ENCODE peak calls at places on chromosome 10, in ten cellular contexts. D is K562, P is spleen, S is GM23338, Q is prostate gland, B is vagina, W is breast epithelium, R is SK-N-SH, A is HL-60, H is suprapubic skin. C is an unnamed sample.

GRCh38 chr10:46319383-46319782 is 32.6 kb downstream of the ANTXRL start:
- DNase-seq in D (no peak), P (no peak), S (no peak), Q (no peak), B (no peak), W (no peak), R (no peak), A (no peak), H (no peak), C (no peak)

GRCh38 chr10:4344544-4344994 is 481.4 kb upstream of the AKR1E2 start:
- DNase-seq in D (no peak), P (no peak), S (peak; percentile 46), Q (no peak), B (no peak), W (peak; percentile 58), R (no peak), A (no peak), H (peak; percentile 83), C (peak; percentile 78)

GRCh38 chr10:3775671-3776551 is 9.1 kb downstream of the KLF6 start:
- DNase-seq in D (no peak), P (peak; percentile 82), S (peak; percentile 75), Q (no peak), B (no peak), W (peak; percentile 71), R (no peak), A (peak; percentile 56), H (no peak), C (peak; percentile 66)

GRCh38 chr10:33661580-33662269 is 327.3 kb upstream of the NRP1 start:
- DNase-seq in D (no peak), P (peak; percentile 84), S (no peak), Q (peak; percentile 58), B (peak; percentile 87), W (peak; percentile 71), R (peak; percentile 14), A (peak; percentile 84), H (peak; percentile 87), C (peak; percentile 67)

GRCh38 chr10:98608417-98608816 is 161.7 kb upstream of the HPS1 start:
- DNase-seq in D (no peak), P (no peak), S (peak; percentile 14), Q (no peak), B (no peak), W (no peak), R (no peak), A (no peak), H (no peak), C (no peak)

GRCh38 chr10:125521721-125522680 is 161.0 kb downstream of the TEX36 start:
- DNase-seq in D (peak; percentile 52), P (no peak), S (peak; percentile 88), Q (no peak), B (no peak), W (no peak), R (peak; percentile 59), A (peak; percentile 25), H (no peak), C (no peak)

GRCh38 chr10:84308021-84308420 is 20.4 kb upstream of the CCSER2 start:
- DNase-seq in D (no peak), P (no peak), S (no peak), Q (no peak), B (no peak), W (no peak), R (no peak), A (no peak), H (no peak), C (no peak)

GRCh38 chr10:18071591-18071990 is 68.6 kb upstream of the CACNB2 start:
- DNase-seq in D (no peak), P (no peak), S (no peak), Q (no peak), B (no peak), W (no peak), R (no peak), A (no peak), H (no peak), C (no peak)

GRCh38 chr10:43203491-43204393 is 63.1 kb downstream of the RASGEF1A start:
- DNase-seq in D (peak; percentile 92), P (peak; percentile 85), S (peak; percentile 77), Q (no peak), B (peak; percentile 74), W (peak; percentile 7), R (peak; percentile 52), A (no peak), H (peak; percentile 78), C (peak; percentile 43)

GRCh38 chr10:43205681-43206390 is 61.0 kb downstream of the RASGEF1A start:
- DNase-seq in D (no peak), P (no peak), S (no peak), Q (no peak), B (no peak), W (peak; percentile 13), R (peak; percentile 14), A (no peak), H (peak; percentile 72), C (peak; percentile 19)

GRCh38 chr10:43204394-43204942 is 62.4 kb downstream of the RASGEF1A start:
- DNase-seq in D (no peak), P (no peak), S (no peak), Q (no peak), B (no peak), W (peak; percentile 9), R (no peak), A (no peak), H (no peak), C (peak; percentile 16)

GRCh38 chr10:43206391-43207235 is 60.3 kb downstream of the RASGEF1A start:
- DNase-seq in D (no peak), P (peak; percentile 69), S (no peak), Q (no peak), B (no peak), W (peak; percentile 10), R (peak; percentile 19), A (no peak), H (peak; percentile 65), C (peak; percentile 19)

GRCh38 chr10:43204943-43205671 is 61.8 kb downstream of the RASGEF1A start:
- DNase-seq in D (peak; percentile 69), P (peak; percentile 88), S (peak; percentile 84), Q (no peak), B (no peak), W (peak; percentile 16), R (peak; percentile 84), A (peak; percentile 26), H (peak; percentile 82), C (peak; percentile 62)
- TF ChIP-seq CTCF in D (peak; percentile 78), P (peak; percentile 62), S (peak; percentile 82), Q (peak; percentile 68), B (peak; percentile 29), W (peak; percentile 47), R (peak; percentile 65), A (peak; percentile 71), H (no peak), C (peak; percentile 57)

GRCh38 chr10:99993994-99994689 is 15.6 kb downstream of the DNMBP start:
- DNase-seq in D (peak; percentile 84), P (peak; percentile 88), S (peak; percentile 28), Q (no peak), B (no peak), W (peak; percentile 32), R (no peak), A (peak; percentile 26), H (peak; percentile 83), C (peak; percentile 91)
- TF ChIP-seq POLR2AphosphoS5 in D (no peak), P (peak; percentile 63), S (no peak), Q (no peak), B (peak; percentile 42), W (no peak), R (no peak), A (no peak), H (no peak), C (peak; percentile 72)

GRCh38 chr10:74107391-74107790 is 43.2 kb downstream of the AP3M1 start:
- DNase-seq in D (no peak), P (no peak), S (no peak), Q (no peak), B (no peak), W (no peak), R (no peak), A (no peak), H (no peak), C (no peak)

GRCh38 chr10:74104996-74105395 is 45.6 kb downstream of the AP3M1 start:
- DNase-seq in D (no peak), P (no peak), S (no peak), Q (no peak), B (no peak), W (no peak), R (no peak), A (no peak), H (no peak), C (no peak)

GRCh38 chr10:74104480-74104879 is 46.1 kb downstream of the AP3M1 start:
- DNase-seq in D (no peak), P (no peak), S (no peak), Q (no peak), B (no peak), W (no peak), R (no peak), A (no peak), H (no peak), C (no peak)

GRCh38 chr10:74099836-74100235 is 50.8 kb downstream of the AP3M1 start:
- DNase-seq in D (no peak), P (no peak), S (no peak), Q (peak; percentile 12), B (no peak), W (no peak), R (no peak), A (no peak), H (no peak), C (no peak)

DNA sequence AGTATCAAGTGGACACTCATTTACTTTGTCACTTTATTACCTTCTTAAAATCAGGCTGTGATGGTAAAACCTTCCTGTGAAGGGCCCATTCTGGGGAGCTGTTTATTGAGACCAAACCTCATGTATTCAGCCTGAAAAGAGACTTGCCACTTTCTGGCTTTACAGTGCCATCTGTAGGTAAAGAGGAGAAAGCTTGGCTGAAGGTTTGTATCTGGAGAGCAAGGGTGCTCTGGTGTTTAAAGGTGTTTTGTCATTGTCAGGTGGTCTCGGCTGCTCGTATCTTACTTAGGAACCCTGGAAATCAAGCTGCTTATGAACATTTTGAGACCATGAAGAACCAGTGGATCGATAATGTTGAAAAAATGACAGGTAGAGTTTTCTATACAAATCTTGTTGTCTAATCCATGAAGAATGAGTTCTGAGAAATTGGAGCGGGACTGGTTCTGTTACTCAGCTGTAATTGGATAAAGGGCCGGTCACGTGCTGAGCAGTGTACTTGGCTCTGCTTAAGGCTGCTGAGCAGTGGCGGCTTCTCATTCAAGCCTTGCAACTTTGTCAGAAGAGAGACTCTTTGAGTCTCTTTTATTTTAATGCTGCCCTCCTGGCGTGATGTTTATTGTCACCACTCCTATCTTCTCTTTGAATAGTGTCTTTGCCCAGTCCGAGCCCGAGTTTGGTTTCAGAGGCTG is 46.9 kb downstream of the AP3M1 start:
- DNase-seq in D (peak; percentile 31), P (no peak), S (peak; percentile 57), Q (no peak), B (no peak), W (no peak), R (peak; percentile 36), A (no peak), H (no peak), C (no peak)
- TF ChIP-seq CTCF in D (peak; percentile 60), P (no peak), S (peak; percentile 50), Q (no peak), B (no peak), W (no peak), R (peak; percentile 56), A (peak; percentile 20), H (no peak), C (no peak)

DNA sequence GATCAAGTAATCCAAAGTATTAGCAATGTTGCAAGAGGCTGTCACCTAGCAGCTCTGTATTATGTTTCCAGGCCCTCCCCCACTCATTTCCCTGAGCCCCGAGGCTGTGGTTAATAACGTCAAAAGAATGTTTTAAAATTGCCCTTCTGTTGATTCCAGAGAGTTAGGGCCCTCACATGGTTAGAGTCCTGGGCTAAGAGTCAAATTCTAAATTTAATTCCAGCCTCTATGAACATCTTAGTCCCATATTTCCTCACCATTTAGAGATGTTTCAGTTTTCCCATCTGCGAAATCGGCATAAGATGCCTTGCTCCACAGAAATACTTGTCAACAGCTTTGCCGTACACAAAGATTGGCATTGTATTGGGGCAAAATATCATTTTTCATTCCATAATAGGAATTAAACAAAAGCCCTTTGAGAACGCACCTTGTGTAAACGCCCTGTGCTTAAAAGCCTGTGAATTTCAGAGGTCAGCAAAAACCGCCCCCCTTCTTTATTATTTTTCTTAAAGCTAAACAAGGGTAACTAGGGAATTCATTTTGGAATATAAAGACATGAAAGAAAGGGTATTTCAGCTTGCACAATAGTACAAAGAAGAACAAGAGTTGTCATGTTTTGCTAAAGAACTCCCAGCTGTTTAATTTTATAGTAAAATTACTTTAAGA is 135.8 kb downstream of the ARID5B start:
- DNase-seq in D (no peak), P (no peak), S (no peak), Q (no peak), B (no peak), W (peak; percentile 50), R (no peak), A (no peak), H (no peak), C (no peak)
- TF ChIP-seq POLR2AphosphoS5 in D (no peak), P (no peak), S (peak; percentile 29), Q (peak; percentile 13), B (peak; percentile 72), W (peak; percentile 19), R (peak; percentile 26), A (no peak), H (no peak), C (no peak)